ENCODE peak calls at places on chromosomes 13 and 19, in four cellular contexts. Y is GM12878; O is CD4-positive, alpha-beta T cell; Z is uterus. R is an unnamed sample. For H3K9me3, the result is how much of the 10 kb centered on the place peaks cover.

GRCh38 chr13:22562116-22562515 is 618.7 kb upstream of the SGCG start:
- DNase-seq in Y (no peak), O (no peak), Z (no peak), R (no peak)

GRCh38 chr13:24097667-24098066 is 62.9 kb upstream of the SPATA13 start:
- DNase-seq in Y (no peak), O (no peak), Z (no peak), R (no peak)

GRCh38 chr19:14058182-14059092 is 3.4 kb downstream of the PALM3 start:
- DNase-seq in Y (no peak), O (no peak), Z (no peak), R (no peak)

GRCh38 chr19:16435999-16436650 is 35.6 kb downstream of the EPS15L1 start:
- DNase-seq in Y (no peak), O (no peak), Z (no peak), R (no peak)

GRCh38 chr13:76942363-76942762 is 5.9 kb upstream of the ACOD1 start:
- DNase-seq in Y (no peak), O (no peak), Z (no peak), R (no peak)

GRCh38 chr13:100657881-100658315 is 16.7 kb downstream of the TMTC4 start:
- DNase-seq in Y (no peak), O (no peak), Z (no peak), R (no peak)

GRCh38 chr13:113420833-113421600 is 32.3 kb downstream of the ADPRHL1 start:
- DNase-seq in Y (no peak), O (no peak), Z (no peak), R (no peak)

GRCh38 chr19:57719901-57720519 is 7.4 kb downstream of the ZNF671 start:
- DNase-seq in Y (no peak), O (no peak), Z (no peak), R (no peak)

GRCh38 chr19:58544591-58545285 is 874 bp downstream of the TRIM28 start:
- DNase-seq in Y (no peak), O (peak), Z (no peak), R (peak)

GRCh38 chr19:18225702-18226468 is at the start of gene PDE4C:
- DNase-seq in Y (no peak), O (no peak), Z (peak), R (no peak)

GRCh38 chr13:52738719-52739467 is 727 bp downstream of the CNMD start:
- DNase-seq in Y (no peak), O (peak), Z (no peak), R (no peak)

GRCh38 chr13:98026457-98026857 is 73.0 kb downstream of the IPO5 start:
- DNase-seq in Y (no peak), O (no peak), Z (no peak), R (no peak)

GRCh38 chr13:81395368-81395767 is 1054.4 kb upstream of the SPRY2 start:
- DNase-seq in Y (no peak), O (no peak), Z (no peak), R (peak)

GRCh38 chr19:31648347-31648746 is 299.1 kb upstream of the TSHZ3 start:
- DNase-seq in Y (no peak), O (no peak), Z (no peak), R (no peak)

GRCh38 chr13:31352467-31352866 is 152.7 kb downstream of the B3GLCT start:
- DNase-seq in Y (no peak), O (no peak), Z (no peak), R (no peak)

GRCh38 chr19:860481-861098 is 1.1 kb downstream of the CFD start:
- DNase-seq in Y (no peak), O (peak), Z (no peak), R (peak)

GRCh38 chr13:23888658-23889597 is at the start of gene MIPEP:
- DNase-seq in Y (peak), O (peak), Z (peak), R (peak)

GRCh38 chr19:33175156-33175782 is 18.9 kb upstream of the LRP3 start:
- DNase-seq in Y (no peak), O (no peak), Z (no peak), R (no peak)

GRCh38 chr19:30557212-30557611 is 185.0 kb downstream of the ZNF536 start:
- DNase-seq in Y (no peak), O (no peak), Z (no peak), R (no peak)

GRCh38 chr19:4911314-4911713 is 2.0 kb downstream of the UHRF1 start:
- DNase-seq in Y (no peak), O (no peak), Z (no peak), R (no peak)

GRCh38 chr19:38650911-38651584 is 3.6 kb downstream of the ACTN4 start:
- DNase-seq in Y (no peak), O (no peak), Z (peak), R (no peak)

GRCh38 chr13:73429691-73430090 is 370.9 kb downstream of the KLF5 start:
- DNase-seq in Y (no peak), O (no peak), Z (no peak), R (no peak)

GRCh38 chr13:46648166-46648607 is 95.2 kb downstream of the LRCH1 start:
- DNase-seq in Y (no peak), O (no peak), Z (no peak), R (peak)

GRCh38 chr13:37492741-37493514 is 105.6 kb downstream of the POSTN start:
- DNase-seq in Y (no peak), O (no peak), Z (no peak), R (no peak)

GRCh38 chr19:30871979-30872378 is 477.3 kb downstream of the TSHZ3 start:
- DNase-seq in Y (no peak), O (no peak), Z (no peak), R (no peak)

GRCh38 chr19:8459520-8460260 is 14.9 kb downstream of the HNRNPM start:
- DNase-seq in Y (no peak), O (no peak), Z (no peak), R (no peak)
- H3K9me3 ChIP-seq in Y (under half), O (under half), Z (under half), R (under half)

GRCh38 chr19:34181111-34181864 is 9.0 kb downstream of the LSM14A start:
- DNase-seq in Y (no peak), O (no peak), Z (no peak), R (no peak)
- H3K9me3 ChIP-seq in Y (under half), O (under half), Z (under half), R (under half)

GRCh38 chr19:44344255-44344654 is 12.2 kb downstream of the ZNF112 start:
- DNase-seq in Y (peak), O (no peak), Z (no peak), R (no peak)

GRCh38 chr19:44346556-44346955 is 9.9 kb downstream of the ZNF112 start:
- DNase-seq in Y (no peak), O (no peak), Z (no peak), R (no peak)

GRCh38 chr19:44345969-44346368 is 10.5 kb downstream of the ZNF112 start:
- DNase-seq in Y (no peak), O (no peak), Z (no peak), R (no peak)

GRCh38 chr19:44341794-44342193 is 14.7 kb downstream of the ZNF112 start:
- DNase-seq in Y (no peak), O (no peak), Z (no peak), R (no peak)
- H3K9me3 ChIP-seq in Y (under half), O (under half), Z (under half), R (under half)

DNA sequence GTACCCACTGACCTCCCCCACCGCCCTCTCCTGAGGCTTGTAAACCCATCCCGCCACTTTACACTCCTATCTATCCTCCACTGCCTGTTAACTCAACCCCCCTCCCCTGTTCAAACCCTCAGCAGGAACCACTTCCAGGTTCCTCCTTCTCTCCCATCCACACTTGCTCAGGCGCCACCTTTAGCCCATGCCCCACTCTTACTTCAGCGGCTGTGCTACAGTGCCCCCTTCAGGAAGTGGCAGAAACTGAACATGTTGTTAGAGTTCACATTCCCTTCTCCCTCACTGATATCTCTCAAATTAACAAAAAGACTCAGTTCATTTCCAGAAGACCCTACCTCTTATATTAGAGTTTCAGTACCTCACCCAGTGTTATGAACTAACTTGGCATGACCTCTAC is 49.4 kb downstream of the ZNF91 start:
- DNase-seq in Y (no peak), O (no peak), Z (no peak), R (no peak)
- H3K9me3 ChIP-seq in Y (under half), O (half or more), Z (under half), R (under half)

GRCh38 chr19:21264891-21265290 is 64.3 kb downstream of the ZNF708 start:
- DNase-seq in Y (no peak), O (no peak), Z (no peak), R (no peak)

GRCh38 chr19:21264416-21264815 is 64.8 kb downstream of the ZNF708 start:
- DNase-seq in Y (no peak), O (no peak), Z (no peak), R (no peak)

GRCh38 chr19:21269813-21270212 is 59.4 kb downstream of the ZNF708 start:
- DNase-seq in Y (no peak), O (no peak), Z (no peak), R (no peak)
- H3K9me3 ChIP-seq in Y (under half), O (under half), Z (under half), R (under half)

GRCh38 chr19:40960062-40960685 is 30.9 kb upstream of the CYP2B6 start:
- DNase-seq in Y (no peak), O (no peak), Z (no peak), R (no peak)

GRCh38 chr19:40948580-40949299 is 42.3 kb upstream of the CYP2B6 start:
- DNase-seq in Y (no peak), O (no peak), Z (no peak), R (no peak)

GRCh38 chr19:40959338-40959737 is 31.7 kb upstream of the CYP2B6 start:
- DNase-seq in Y (no peak), O (no peak), Z (no peak), R (no peak)

DNA sequence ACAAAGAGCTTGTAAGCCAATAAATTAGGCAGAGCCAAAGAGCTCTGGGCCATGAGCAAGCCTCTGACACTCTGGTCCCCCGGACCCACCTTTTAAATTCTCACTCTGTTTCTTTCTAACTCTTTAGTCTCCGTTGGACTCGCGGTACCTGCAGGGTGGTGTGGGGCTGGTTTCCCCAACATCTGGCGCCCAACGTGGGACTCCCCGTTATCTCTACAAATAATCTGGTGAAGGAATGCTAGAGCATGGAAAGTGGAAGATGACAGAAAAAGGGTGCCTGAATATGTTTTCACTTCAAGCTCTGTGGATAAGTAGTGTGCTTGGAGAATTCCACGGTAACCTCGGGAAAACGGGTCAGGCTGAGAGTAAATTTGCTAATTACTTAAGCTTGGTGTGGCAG is 36.5 kb upstream of the CYP2B6 start:
- DNase-seq in Y (no peak), O (no peak), Z (no peak), R (no peak)
- H3K9me3 ChIP-seq in Y (under half), O (under half), Z (under half), R (under half)

GRCh38 chr19:19463348-19464117 is 51.8 kb downstream of the TSSK6 start:
- DNase-seq in Y (no peak), O (no peak), Z (peak), R (no peak)

GRCh38 chr19:19468424-19469050 is 46.8 kb downstream of the TSSK6 start:
- DNase-seq in Y (no peak), O (no peak), Z (no peak), R (no peak)

GRCh38 chr19:19464339-19465098 is 50.8 kb downstream of the TSSK6 start:
- DNase-seq in Y (no peak), O (no peak), Z (no peak), R (peak)

GRCh38 chr19:19465436-19466070 is 49.8 kb downstream of the TSSK6 start:
- DNase-seq in Y (no peak), O (no peak), Z (no peak), R (no peak)

DNA sequence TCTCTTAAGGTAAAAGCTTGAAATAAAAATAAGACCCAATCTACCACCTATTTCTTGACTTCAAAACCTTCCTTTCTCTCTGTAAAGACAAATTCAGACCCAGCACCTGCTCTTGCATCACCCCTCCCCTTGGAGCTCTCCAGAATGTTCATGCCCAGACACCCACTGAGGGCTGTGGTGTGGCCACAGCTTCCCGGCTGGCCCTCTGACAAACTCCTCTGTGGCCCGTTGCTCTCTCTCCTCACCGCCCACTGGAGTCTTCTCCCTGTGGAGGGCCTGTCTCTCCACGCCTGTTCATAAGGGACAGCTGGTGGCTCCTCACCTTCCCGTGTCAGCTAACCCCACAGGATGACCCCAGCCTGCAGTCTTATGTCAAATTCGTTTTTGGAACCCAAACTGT is 49.1 kb downstream of the TSSK6 start:
- DNase-seq in Y (no peak), O (no peak), Z (no peak), R (no peak)
- H3K9me3 ChIP-seq in Y (under half), O (under half), Z (under half), R (under half)

DNA sequence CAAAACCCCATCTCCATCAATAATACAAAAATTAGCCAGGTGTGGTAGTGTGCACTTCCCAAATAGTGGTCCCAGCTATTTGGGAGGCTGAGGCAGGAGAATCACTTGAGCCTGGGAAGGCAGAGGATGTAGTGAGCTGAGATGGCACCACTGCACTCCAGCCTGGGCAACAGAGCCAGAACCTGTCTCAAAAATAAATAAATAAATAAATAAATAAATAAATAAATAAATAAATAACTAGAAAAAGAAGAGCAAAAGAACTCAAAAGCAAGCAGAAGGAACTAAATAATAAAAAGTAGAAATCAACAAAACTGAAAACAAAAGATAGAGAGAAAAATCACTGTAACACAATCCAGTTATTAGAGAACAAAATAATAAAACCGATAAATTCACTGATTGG is 12.3 kb downstream of the ZNF585A start:
- DNase-seq in Y (no peak), O (no peak), Z (no peak), R (no peak)
- H3K9me3 ChIP-seq in Y (under half), O (half or more), Z (under half), R (under half)

DNA sequence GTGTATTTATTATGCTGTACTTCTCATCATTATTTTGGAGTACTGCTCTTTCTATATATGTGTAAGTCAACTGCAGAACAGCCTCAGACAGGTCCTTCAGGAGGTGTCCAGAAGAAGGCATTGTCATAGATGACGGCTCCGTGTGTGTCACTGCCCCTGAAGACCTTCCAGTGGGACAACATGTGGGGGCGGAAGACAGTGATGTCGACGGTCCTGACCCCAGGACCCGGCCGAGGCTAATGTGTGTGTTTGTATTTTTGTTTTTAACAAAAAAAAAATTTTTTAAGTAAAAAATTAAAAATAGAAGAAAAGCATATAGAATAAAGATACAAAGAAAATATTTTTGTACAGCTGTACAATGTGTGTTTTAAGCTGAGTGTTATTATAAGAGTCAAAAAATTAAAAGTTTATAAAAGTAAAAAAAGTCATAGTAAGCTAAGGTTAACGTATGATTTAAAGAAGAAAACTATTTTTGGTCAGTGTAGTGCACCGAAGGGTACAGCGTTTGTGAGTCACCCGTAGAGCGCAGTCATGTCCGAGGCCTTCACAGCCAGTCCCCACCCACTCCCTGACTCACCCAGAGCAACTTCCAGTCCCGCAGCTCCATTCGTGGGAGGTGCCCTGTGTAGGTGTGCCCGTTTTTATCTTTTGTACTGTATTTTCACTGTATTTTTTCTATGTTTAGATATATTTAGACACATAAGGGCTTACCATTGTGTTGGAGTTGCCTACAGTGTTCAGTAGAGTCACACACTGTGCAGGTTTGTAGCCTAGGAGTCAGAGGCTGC is 42.2 kb upstream of the SPACA7 start:
- DNase-seq in Y (no peak), O (no peak), Z (no peak), R (no peak)
- H3K9me3 ChIP-seq in Y (under half), O (under half), Z (under half), R (under half)